ENCODE peak calls at places on chromosomes 7 and 10, in six cellular contexts. A is ACHN; Y is suprapubic skin; J is spleen; G is activated T-cell treated with anti-CD3 and anti-CD28 coated beads, Interleukin-2, amount 50 U/mL, for 72 hours; X is Panc1. U is an unnamed sample.
A peak's percentile ranks its signal among the peaks of the same experiment; 100 is the strongest.

GRCh38 chr7:1810961-1811849 is 141.1 kb downstream of the ELFN1 start:
- DNase-seq in J (peak; percentile 56), Y (peak; percentile 35), G (no peak), A (no peak), X (no peak), U (no peak)

GRCh38 chr7:109579876-109580275 is 1010.2 kb downstream of the DNAJB9 start:
- DNase-seq in J (no peak), A (no peak), G (no peak), Y (no peak), X (no peak), U (no peak)

GRCh38 chr10:106571216-106571954 is 593.1 kb downstream of the SORCS1 start:
- DNase-seq in J (no peak), Y (no peak), A (peak; percentile 41), X (peak; percentile 24), G (no peak), U (no peak)

GRCh38 chr10:69757553-69758309 is 44.0 kb upstream of the COL13A1 start:
- DNase-seq in G (no peak), X (no peak), Y (no peak), A (peak; percentile 22), J (no peak), U (no peak)

GRCh38 chr7:128738570-128739047 is 550 bp upstream of the CALU start:
- DNase-seq in G (no peak), X (no peak), Y (peak; percentile 66), J (no peak), A (no peak), U (no peak)

GRCh38 chr10:132761395-132762060 is 24.4 kb downstream of the NKX6-2 start:
- DNase-seq in X (no peak), J (no peak), A (no peak), G (no peak), Y (no peak), U (no peak)

GRCh38 chr10:94678475-94678874 is 5.1 kb upstream of the CYP2C18 start:
- DNase-seq in X (no peak), G (no peak), Y (no peak), J (no peak), A (no peak), U (no peak)

GRCh38 chr10:86361134-86362128 is 5.2 kb downstream of the GRID1 start:
- DNase-seq in X (no peak), J (peak; percentile 48), Y (peak; percentile 32), G (no peak), A (no peak), U (no peak)

GRCh38 chr10:95035343-95036283 is 33.7 kb downstream of the CYP2C8 start:
- DNase-seq in X (no peak), Y (no peak), A (no peak), J (no peak), G (no peak), U (no peak)

GRCh38 chr10:49222170-49222569 is 34.0 kb upstream of the TMEM273 start:
- DNase-seq in A (no peak), J (no peak), X (no peak), Y (no peak), G (no peak), U (no peak)

GRCh38 chr10:73225518-73225917 is 21.5 kb downstream of the DNAJC9 start:
- DNase-seq in A (no peak), X (no peak), G (no peak), J (no peak), Y (no peak), U (no peak)

GRCh38 chr10:93267521-93267920 is 193.8 kb downstream of the CYP26A1 start:
- DNase-seq in G (no peak), J (no peak), X (no peak), Y (no peak), A (no peak), U (no peak)

GRCh38 chr7:8035647-8036518 is 67.3 kb downstream of the GLCCI1 start:
- DNase-seq in X (peak; percentile 12), A (peak; percentile 65), J (no peak), Y (no peak), G (no peak), U (no peak)

GRCh38 chr10:71757450-71757918 is 15.8 kb downstream of the VSIR start:
- DNase-seq in A (no peak), G (no peak), J (peak; percentile 84), X (no peak), Y (no peak), U (no peak)

GRCh38 chr7:118183254-118183585 is 744 bp upstream of the LSM8 start:
- DNase-seq in J (peak; percentile 65), G (peak; percentile 3), A (peak; percentile 37), Y (no peak), X (no peak), U (no peak)

GRCh38 chr7:79434867-79435266 is 18.6 kb downstream of the MAGI2 start:
- DNase-seq in G (no peak), Y (no peak), A (peak; percentile 14), X (no peak), J (no peak), U (no peak)

GRCh38 chr7:103124429-103124979 is 24.4 kb downstream of the NAPEPLD start:
- DNase-seq in J (no peak), A (peak; percentile 71), G (no peak), Y (no peak), X (no peak), U (no peak)